ENCODE peak calls at places on chromosomes 5 and 9, in ten cellular contexts. One of them, this sample, is unnamed.

GRCh38 chr9:113219186-113219936 is 1.7 kb downstream of the FKBP15 start:
- DNase-seq in HFF-Myc: no peak
- DNase-seq in bronchial epithelial cell: no peak
- DNase-seq in stomach: no peak
- DNase-seq in WERI-Rb-1: no peak
- DNase-seq in prostate gland: no peak
- DNase-seq in astrocyte of the spinal cord: no peak
- DNase-seq in adipocyte: no peak
- DNase-seq in CD8-positive, alpha-beta T cell: no peak
- DNase-seq in tibial nerve: no peak
- DNase-seq in this sample: no peak

GRCh38 chr9:89178162-89179120 is at the start of gene SHC3:
- DNase-seq in tibial nerve: no peak
- DNase-seq in WERI-Rb-1: peak; percentile 27
- DNase-seq in stomach: no peak
- DNase-seq in HFF-Myc: no peak
- DNase-seq in adipocyte: peak; percentile 45
- DNase-seq in astrocyte of the spinal cord: peak; percentile 63
- DNase-seq in CD8-positive, alpha-beta T cell: no peak
- DNase-seq in prostate gland: no peak
- DNase-seq in bronchial epithelial cell: no peak
- DNase-seq in this sample: no peak

GRCh38 chr9:33468215-33468730 is 5.5 kb downstream of the NOL6 start:
- DNase-seq in WERI-Rb-1: no peak
- DNase-seq in astrocyte of the spinal cord: no peak
- DNase-seq in adipocyte: no peak
- DNase-seq in tibial nerve: no peak
- DNase-seq in bronchial epithelial cell: no peak
- DNase-seq in prostate gland: no peak
- DNase-seq in CD8-positive, alpha-beta T cell: no peak
- DNase-seq in HFF-Myc: no peak
- DNase-seq in stomach: no peak
- DNase-seq in this sample: no peak

GRCh38 chr9:14215614-14216013 is 98.3 kb downstream of the NFIB start:
- DNase-seq in bronchial epithelial cell: peak; percentile 79
- DNase-seq in prostate gland: no peak
- DNase-seq in tibial nerve: no peak
- DNase-seq in CD8-positive, alpha-beta T cell: no peak
- DNase-seq in WERI-Rb-1: no peak
- DNase-seq in stomach: no peak
- DNase-seq in HFF-Myc: no peak
- DNase-seq in adipocyte: peak; percentile 69
- DNase-seq in astrocyte of the spinal cord: peak; percentile 52
- DNase-seq in this sample: no peak

GRCh38 chr5:1343931-1344901 is 683 bp downstream of the CLPTM1L start:
- DNase-seq in adipocyte: peak; percentile 54
- DNase-seq in prostate gland: no peak
- DNase-seq in CD8-positive, alpha-beta T cell: no peak
- DNase-seq in astrocyte of the spinal cord: no peak
- DNase-seq in bronchial epithelial cell: peak; percentile 7
- DNase-seq in stomach: no peak
- DNase-seq in tibial nerve: no peak
- DNase-seq in WERI-Rb-1: peak; percentile 44
- DNase-seq in HFF-Myc: no peak
- DNase-seq in this sample: no peak

GRCh38 chr9:131441441-131441840 is 47.6 kb downstream of the PRRC2B start:
- DNase-seq in WERI-Rb-1: no peak
- DNase-seq in stomach: no peak
- DNase-seq in tibial nerve: no peak
- DNase-seq in prostate gland: no peak
- DNase-seq in bronchial epithelial cell: no peak
- DNase-seq in astrocyte of the spinal cord: no peak
- DNase-seq in CD8-positive, alpha-beta T cell: no peak
- DNase-seq in adipocyte: no peak
- DNase-seq in HFF-Myc: no peak
- DNase-seq in this sample: no peak

GRCh38 chr9:133437753-133438531 is 15.8 kb downstream of the ADAMTS13 start:
- DNase-seq in astrocyte of the spinal cord: no peak
- DNase-seq in HFF-Myc: no peak
- DNase-seq in WERI-Rb-1: peak; percentile 47
- DNase-seq in prostate gland: no peak
- DNase-seq in bronchial epithelial cell: no peak
- DNase-seq in tibial nerve: no peak
- DNase-seq in CD8-positive, alpha-beta T cell: no peak
- DNase-seq in adipocyte: no peak
- DNase-seq in stomach: no peak
- DNase-seq in this sample: no peak

GRCh38 chr5:170477906-170478305 is 25.9 kb upstream of the KCNIP1 start:
- DNase-seq in HFF-Myc: no peak
- DNase-seq in adipocyte: no peak
- DNase-seq in CD8-positive, alpha-beta T cell: no peak
- DNase-seq in astrocyte of the spinal cord: no peak
- DNase-seq in stomach: no peak
- DNase-seq in prostate gland: no peak
- DNase-seq in bronchial epithelial cell: no peak
- DNase-seq in tibial nerve: no peak
- DNase-seq in WERI-Rb-1: no peak
- DNase-seq in this sample: no peak

GRCh38 chr9:97504381-97505216 is 3.1 kb downstream of the TMOD1 start:
- DNase-seq in bronchial epithelial cell: no peak
- DNase-seq in astrocyte of the spinal cord: peak; percentile 46
- DNase-seq in adipocyte: no peak
- DNase-seq in CD8-positive, alpha-beta T cell: no peak
- DNase-seq in stomach: no peak
- DNase-seq in WERI-Rb-1: no peak
- DNase-seq in HFF-Myc: no peak
- DNase-seq in prostate gland: no peak
- DNase-seq in tibial nerve: no peak
- DNase-seq in this sample: no peak

GRCh38 chr5:97134634-97135033 is 7.8 kb downstream of the LIX1 start:
- DNase-seq in WERI-Rb-1: no peak
- DNase-seq in CD8-positive, alpha-beta T cell: no peak
- DNase-seq in bronchial epithelial cell: no peak
- DNase-seq in adipocyte: no peak
- DNase-seq in prostate gland: no peak
- DNase-seq in tibial nerve: no peak
- DNase-seq in stomach: no peak
- DNase-seq in HFF-Myc: no peak
- DNase-seq in astrocyte of the spinal cord: no peak
- DNase-seq in this sample: no peak

GRCh38 chr9:70053864-70054263 is 10.2 kb downstream of the MAMDC2 start:
- DNase-seq in stomach: no peak
- DNase-seq in astrocyte of the spinal cord: no peak
- DNase-seq in WERI-Rb-1: no peak
- DNase-seq in adipocyte: no peak
- DNase-seq in prostate gland: peak; percentile 79
- DNase-seq in CD8-positive, alpha-beta T cell: no peak
- DNase-seq in HFF-Myc: no peak
- DNase-seq in bronchial epithelial cell: peak; percentile 95
- DNase-seq in tibial nerve: no peak
- DNase-seq in this sample: no peak

GRCh38 chr5:36590513-36591286 is 15.7 kb upstream of the SLC1A3 start:
- DNase-seq in stomach: no peak
- DNase-seq in HFF-Myc: no peak
- DNase-seq in astrocyte of the spinal cord: peak; percentile 94
- DNase-seq in bronchial epithelial cell: no peak
- DNase-seq in CD8-positive, alpha-beta T cell: no peak
- DNase-seq in tibial nerve: no peak
- DNase-seq in prostate gland: no peak
- DNase-seq in adipocyte: no peak
- DNase-seq in WERI-Rb-1: no peak
- DNase-seq in this sample: no peak

GRCh38 chr5:95620870-95621838 is 1.3 kb downstream of the GPR150 start:
- DNase-seq in astrocyte of the spinal cord: no peak
- DNase-seq in tibial nerve: no peak
- DNase-seq in stomach: peak; percentile 49
- DNase-seq in CD8-positive, alpha-beta T cell: peak; percentile 19
- DNase-seq in prostate gland: no peak
- DNase-seq in adipocyte: peak; percentile 38
- DNase-seq in bronchial epithelial cell: no peak
- DNase-seq in WERI-Rb-1: peak; percentile 74
- DNase-seq in HFF-Myc: no peak
- DNase-seq in this sample: no peak

GRCh38 chr5:133730346-133730745 is 118.0 kb upstream of the FSTL4 start:
- DNase-seq in HFF-Myc: no peak
- DNase-seq in tibial nerve: no peak
- DNase-seq in astrocyte of the spinal cord: no peak
- DNase-seq in WERI-Rb-1: no peak
- DNase-seq in prostate gland: no peak
- DNase-seq in CD8-positive, alpha-beta T cell: no peak
- DNase-seq in bronchial epithelial cell: no peak
- DNase-seq in adipocyte: no peak
- DNase-seq in stomach: no peak
- DNase-seq in this sample: no peak

GRCh38 chr5:124995451-124995850 is 249.0 kb upstream of the ZNF608 start:
- DNase-seq in prostate gland: no peak
- DNase-seq in bronchial epithelial cell: no peak
- DNase-seq in HFF-Myc: peak; percentile 6
- DNase-seq in tibial nerve: no peak
- DNase-seq in astrocyte of the spinal cord: peak; percentile 69
- DNase-seq in WERI-Rb-1: no peak
- DNase-seq in stomach: no peak
- DNase-seq in CD8-positive, alpha-beta T cell: no peak
- DNase-seq in adipocyte: peak; percentile 67
- DNase-seq in this sample: no peak

GRCh38 chr9:9998491-9999287 is 614.1 kb downstream of the PTPRD start:
- DNase-seq in WERI-Rb-1: no peak
- DNase-seq in bronchial epithelial cell: peak; percentile 17
- DNase-seq in adipocyte: no peak
- DNase-seq in prostate gland: no peak
- DNase-seq in tibial nerve: no peak
- DNase-seq in astrocyte of the spinal cord: no peak
- DNase-seq in CD8-positive, alpha-beta T cell: no peak
- DNase-seq in stomach: no peak
- DNase-seq in HFF-Myc: no peak
- DNase-seq in this sample: peak; percentile 0

DNA sequence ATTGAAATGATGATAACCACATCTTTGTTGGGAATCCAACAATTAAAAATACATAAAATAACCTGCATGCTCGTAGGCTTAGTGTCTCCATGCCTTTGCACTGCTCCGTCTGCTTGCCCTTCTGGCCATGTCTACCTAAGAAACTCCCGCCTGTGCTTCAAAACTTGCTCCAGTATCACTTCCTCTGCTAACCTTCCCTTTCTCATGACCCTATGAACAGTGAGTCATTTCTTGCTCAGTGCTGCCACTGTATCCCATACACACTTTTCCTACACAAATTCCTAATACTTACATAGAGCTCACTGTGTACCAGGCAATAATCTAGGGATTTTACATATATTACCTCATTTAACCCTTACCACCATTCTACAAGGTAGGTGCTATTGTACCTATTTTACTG is 33.5 kb downstream of the TMEM245 start:
- DNase-seq in stomach: no peak
- DNase-seq in astrocyte of the spinal cord: no peak
- DNase-seq in tibial nerve: no peak
- DNase-seq in adipocyte: no peak
- DNase-seq in bronchial epithelial cell: peak; percentile 63
- DNase-seq in WERI-Rb-1: no peak
- DNase-seq in HFF-Myc: no peak
- DNase-seq in prostate gland: no peak
- DNase-seq in CD8-positive, alpha-beta T cell: no peak
- DNase-seq in this sample: no peak
- H3K4me3 ChIP-seq in stomach: no peak overlapping the region
- H3K4me3 ChIP-seq in astrocyte of the spinal cord: no peak overlapping the region
- H3K4me3 ChIP-seq in tibial nerve: no peak overlapping the region
- H3K4me3 ChIP-seq in adipocyte: no peak overlapping the region
- H3K4me3 ChIP-seq in bronchial epithelial cell: no peak overlapping the region
- H3K4me3 ChIP-seq in WERI-Rb-1: no peak overlapping the region
- H3K4me3 ChIP-seq in HFF-Myc: no peak overlapping the region
- H3K4me3 ChIP-seq in prostate gland: no peak overlapping the region
- H3K4me3 ChIP-seq in CD8-positive, alpha-beta T cell: no peak overlapping the region
- H3K4me3 ChIP-seq in this sample: no peak overlapping the region

GRCh38 chr9:136728548-136729123 is 14.1 kb downstream of the LCN10 start:
- DNase-seq in prostate gland: no peak
- DNase-seq in HFF-Myc: no peak
- DNase-seq in WERI-Rb-1: no peak
- DNase-seq in stomach: no peak
- DNase-seq in bronchial epithelial cell: no peak
- DNase-seq in tibial nerve: no peak
- DNase-seq in astrocyte of the spinal cord: peak; percentile 30
- DNase-seq in adipocyte: peak; percentile 66
- DNase-seq in CD8-positive, alpha-beta T cell: no peak
- DNase-seq in this sample: no peak
- H3K4me3 ChIP-seq in prostate gland: peak overlapping the region; percentile 78
- H3K4me3 ChIP-seq in HFF-Myc: peak overlapping the region; percentile 97
- H3K4me3 ChIP-seq in WERI-Rb-1: peak overlapping the region; percentile 58
- H3K4me3 ChIP-seq in stomach: peak overlapping the region; percentile 75
- H3K4me3 ChIP-seq in bronchial epithelial cell: peak overlapping the region; percentile 96
- H3K4me3 ChIP-seq in tibial nerve: peak overlapping the region; percentile 67
- H3K4me3 ChIP-seq in astrocyte of the spinal cord: peak overlapping the region; percentile 76
- H3K4me3 ChIP-seq in adipocyte: peak overlapping the region; percentile 85
- H3K4me3 ChIP-seq in CD8-positive, alpha-beta T cell: peak overlapping the region; percentile 96
- H3K4me3 ChIP-seq in this sample: peak overlapping the region; percentile 99

GRCh38 chr9:109652971-109653370 is 127.0 kb upstream of the PALM2AKAP2 start:
- DNase-seq in bronchial epithelial cell: peak; percentile 76
- DNase-seq in adipocyte: peak; percentile 76
- DNase-seq in CD8-positive, alpha-beta T cell: no peak
- DNase-seq in HFF-Myc: no peak
- DNase-seq in prostate gland: no peak
- DNase-seq in WERI-Rb-1: no peak
- DNase-seq in tibial nerve: no peak
- DNase-seq in stomach: no peak
- DNase-seq in astrocyte of the spinal cord: peak; percentile 58
- DNase-seq in this sample: no peak
- H3K4me3 ChIP-seq in bronchial epithelial cell: no peak overlapping the region
- H3K4me3 ChIP-seq in adipocyte: no peak overlapping the region
- H3K4me3 ChIP-seq in CD8-positive, alpha-beta T cell: no peak overlapping the region
- H3K4me3 ChIP-seq in HFF-Myc: no peak overlapping the region
- H3K4me3 ChIP-seq in prostate gland: no peak overlapping the region
- H3K4me3 ChIP-seq in WERI-Rb-1: no peak overlapping the region
- H3K4me3 ChIP-seq in tibial nerve: no peak overlapping the region
- H3K4me3 ChIP-seq in stomach: no peak overlapping the region
- H3K4me3 ChIP-seq in astrocyte of the spinal cord: no peak overlapping the region
- H3K4me3 ChIP-seq in this sample: no peak overlapping the region

DNA sequence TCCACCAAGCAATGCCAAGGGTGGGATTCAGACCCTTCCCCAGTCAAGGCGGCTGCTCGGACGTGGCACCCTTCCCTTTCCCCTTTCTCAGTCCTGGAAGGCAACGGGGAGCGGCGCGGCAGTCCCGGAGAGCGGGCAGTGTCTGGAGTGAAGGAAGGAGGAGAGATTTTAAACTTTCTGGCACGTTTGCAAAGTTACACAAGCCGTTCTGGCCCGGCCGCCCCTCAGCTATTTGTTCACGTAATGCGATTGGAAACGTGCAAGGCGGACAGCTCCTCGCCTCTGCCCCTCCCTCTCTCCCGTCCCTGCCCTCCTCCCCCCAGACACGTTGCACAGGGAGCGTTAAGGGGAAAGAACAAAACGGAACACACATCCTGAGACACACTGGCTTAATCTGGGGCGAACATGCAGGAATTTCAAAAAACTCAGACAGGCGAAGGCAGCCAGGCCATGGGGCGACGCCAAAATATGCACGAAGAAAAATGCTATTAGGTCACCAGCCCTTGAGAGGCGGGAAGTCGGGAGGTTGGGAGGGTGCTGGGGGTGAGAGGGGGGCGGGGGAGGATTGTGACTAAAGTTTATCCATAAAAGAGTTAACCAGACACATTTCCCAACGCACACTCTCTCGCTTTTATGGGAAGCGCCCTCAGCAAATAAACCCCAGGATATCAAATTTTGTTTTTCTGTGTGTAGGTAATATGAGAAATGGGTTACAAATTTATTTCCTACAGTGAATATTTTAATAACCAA is at the start of gene LOX:
- DNase-seq in prostate gland: peak; percentile 58
- DNase-seq in stomach: peak; percentile 50
- DNase-seq in astrocyte of the spinal cord: peak; percentile 96
- DNase-seq in HFF-Myc: peak; percentile 89
- DNase-seq in WERI-Rb-1: peak; percentile 24
- DNase-seq in adipocyte: peak; percentile 98
- DNase-seq in CD8-positive, alpha-beta T cell: no peak
- DNase-seq in tibial nerve: peak; percentile 80
- DNase-seq in bronchial epithelial cell: peak; percentile 49
- DNase-seq in this sample: no peak
- H3K4me3 ChIP-seq in prostate gland: peak within 1 kb of the TSS; percentile 41
- H3K4me3 ChIP-seq in stomach: peak within 1 kb of the TSS; percentile 73
- H3K4me3 ChIP-seq in astrocyte of the spinal cord: peak within 1 kb of the TSS; percentile 88
- H3K4me3 ChIP-seq in HFF-Myc: peak within 1 kb of the TSS; percentile 79
- H3K4me3 ChIP-seq in WERI-Rb-1: peak within 1 kb of the TSS; percentile 54
- H3K4me3 ChIP-seq in adipocyte: peak within 1 kb of the TSS; percentile 98
- H3K4me3 ChIP-seq in CD8-positive, alpha-beta T cell: no peak within 1 kb of the TSS
- H3K4me3 ChIP-seq in tibial nerve: peak within 1 kb of the TSS; percentile 51
- H3K4me3 ChIP-seq in bronchial epithelial cell: peak within 1 kb of the TSS; percentile 52
- H3K4me3 ChIP-seq in this sample: no peak within 1 kb of the TSS